ENCODE peak calls at places on chromosomes 2 and 18, in ten cellular contexts. One of them, this sample, is unnamed.

GRCh38 chr2:133004623-133005022 is 334.6 kb upstream of the LYPD1 start:
- DNase-seq in AG04449: no peak
- DNase-seq in AG10803: no peak
- DNase-seq in body of pancreas: no peak
- DNase-seq in coronary artery: no peak
- DNase-seq in GM23338: peak
- DNase-seq in cardiac muscle cell: no peak
- DNase-seq in PC-3: no peak
- DNase-seq in AG09309: no peak
- DNase-seq in cardiac fibroblast: no peak
- DNase-seq in this sample: no peak

GRCh38 chr2:205994344-205994743 is 91.6 kb downstream of the INO80D start:
- DNase-seq in AG04449: no peak
- DNase-seq in AG10803: no peak
- DNase-seq in body of pancreas: no peak
- DNase-seq in coronary artery: no peak
- DNase-seq in GM23338: no peak
- DNase-seq in cardiac muscle cell: no peak
- DNase-seq in PC-3: no peak
- DNase-seq in AG09309: no peak
- DNase-seq in cardiac fibroblast: no peak
- DNase-seq in this sample: no peak

GRCh38 chr2:121838561-121838960 is 83.1 kb downstream of the TSN start:
- DNase-seq in AG04449: no peak
- DNase-seq in AG10803: no peak
- DNase-seq in body of pancreas: no peak
- DNase-seq in coronary artery: no peak
- DNase-seq in GM23338: no peak
- DNase-seq in cardiac muscle cell: no peak
- DNase-seq in PC-3: no peak
- DNase-seq in AG09309: no peak
- DNase-seq in cardiac fibroblast: no peak
- DNase-seq in this sample: no peak

GRCh38 chr2:175742367-175742766 is 259.7 kb downstream of the LNPK start:
- DNase-seq in AG04449: no peak
- DNase-seq in AG10803: peak
- DNase-seq in body of pancreas: no peak
- DNase-seq in coronary artery: no peak
- DNase-seq in GM23338: no peak
- DNase-seq in cardiac muscle cell: no peak
- DNase-seq in PC-3: peak
- DNase-seq in AG09309: peak
- DNase-seq in cardiac fibroblast: no peak
- DNase-seq in this sample: no peak

GRCh38 chr2:8662239-8662879 is 19.5 kb upstream of the ID2 start:
- DNase-seq in AG04449: no peak
- DNase-seq in AG10803: peak
- DNase-seq in body of pancreas: no peak
- DNase-seq in coronary artery: peak
- DNase-seq in GM23338: no peak
- DNase-seq in cardiac muscle cell: peak
- DNase-seq in PC-3: peak
- DNase-seq in AG09309: peak
- DNase-seq in cardiac fibroblast: peak
- DNase-seq in this sample: no peak

GRCh38 chr2:111071480-111072143 is 49.1 kb upstream of the BCL2L11 start:
- DNase-seq in AG04449: peak
- DNase-seq in AG10803: peak
- DNase-seq in body of pancreas: peak
- DNase-seq in coronary artery: no peak
- DNase-seq in GM23338: no peak
- DNase-seq in cardiac muscle cell: peak
- DNase-seq in PC-3: peak
- DNase-seq in AG09309: peak
- DNase-seq in cardiac fibroblast: peak
- DNase-seq in this sample: no peak

GRCh38 chr2:224990717-224991116 is 51.6 kb downstream of the DOCK10 start:
- DNase-seq in AG04449: no peak
- DNase-seq in AG10803: no peak
- DNase-seq in body of pancreas: no peak
- DNase-seq in coronary artery: no peak
- DNase-seq in GM23338: no peak
- DNase-seq in cardiac muscle cell: no peak
- DNase-seq in PC-3: no peak
- DNase-seq in AG09309: no peak
- DNase-seq in cardiac fibroblast: no peak
- DNase-seq in this sample: no peak

GRCh38 chr18:31376477-31376876 is at the start of gene DSG4:
- DNase-seq in AG04449: no peak
- DNase-seq in AG10803: no peak
- DNase-seq in body of pancreas: no peak
- DNase-seq in coronary artery: no peak
- DNase-seq in GM23338: no peak
- DNase-seq in cardiac muscle cell: no peak
- DNase-seq in PC-3: peak
- DNase-seq in AG09309: no peak
- DNase-seq in cardiac fibroblast: no peak
- DNase-seq in this sample: no peak

GRCh38 chr2:240604939-240605716 is 18.6 kb downstream of the CAPN10 start:
- DNase-seq in AG04449: no peak
- DNase-seq in AG10803: no peak
- DNase-seq in body of pancreas: no peak
- DNase-seq in coronary artery: no peak
- DNase-seq in GM23338: no peak
- DNase-seq in cardiac muscle cell: no peak
- DNase-seq in PC-3: no peak
- DNase-seq in AG09309: no peak
- DNase-seq in cardiac fibroblast: no peak
- DNase-seq in this sample: no peak

GRCh38 chr2:179528576-179529069 is 264.0 kb upstream of the SESTD1 start:
- DNase-seq in AG04449: no peak
- DNase-seq in AG10803: no peak
- DNase-seq in body of pancreas: no peak
- DNase-seq in coronary artery: no peak
- DNase-seq in GM23338: no peak
- DNase-seq in cardiac muscle cell: no peak
- DNase-seq in PC-3: no peak
- DNase-seq in AG09309: no peak
- DNase-seq in cardiac fibroblast: no peak
- DNase-seq in this sample: no peak

GRCh38 chr2:44718431-44718830 is 223.1 kb upstream of the SIX3 start:
- DNase-seq in AG04449: no peak
- DNase-seq in AG10803: no peak
- DNase-seq in body of pancreas: no peak
- DNase-seq in coronary artery: no peak
- DNase-seq in GM23338: no peak
- DNase-seq in cardiac muscle cell: no peak
- DNase-seq in PC-3: no peak
- DNase-seq in AG09309: no peak
- DNase-seq in cardiac fibroblast: no peak
- DNase-seq in this sample: no peak

GRCh38 chr2:66508358-66509071 is 73.6 kb downstream of the MEIS1 start:
- DNase-seq in AG04449: no peak
- DNase-seq in AG10803: peak
- DNase-seq in body of pancreas: peak
- DNase-seq in coronary artery: no peak
- DNase-seq in GM23338: peak
- DNase-seq in cardiac muscle cell: no peak
- DNase-seq in PC-3: no peak
- DNase-seq in AG09309: no peak
- DNase-seq in cardiac fibroblast: no peak
- DNase-seq in this sample: no peak

GRCh38 chr18:54734059-54734458 is 94.2 kb upstream of the RAB27B start:
- DNase-seq in AG04449: peak
- DNase-seq in AG10803: peak
- DNase-seq in body of pancreas: peak
- DNase-seq in coronary artery: no peak
- DNase-seq in GM23338: no peak
- DNase-seq in cardiac muscle cell: peak
- DNase-seq in PC-3: peak
- DNase-seq in AG09309: peak
- DNase-seq in cardiac fibroblast: peak
- DNase-seq in this sample: no peak

GRCh38 chr2:33322099-33322498 is 154.3 kb upstream of the RASGRP3 start:
- DNase-seq in AG04449: peak
- DNase-seq in AG10803: peak
- DNase-seq in body of pancreas: peak
- DNase-seq in coronary artery: no peak
- DNase-seq in GM23338: no peak
- DNase-seq in cardiac muscle cell: peak
- DNase-seq in PC-3: no peak
- DNase-seq in AG09309: no peak
- DNase-seq in cardiac fibroblast: peak
- DNase-seq in this sample: no peak

GRCh38 chr2:120885311-120885710 is 149.6 kb downstream of the GLI2 start:
- DNase-seq in AG04449: no peak
- DNase-seq in AG10803: no peak
- DNase-seq in body of pancreas: no peak
- DNase-seq in coronary artery: no peak
- DNase-seq in GM23338: no peak
- DNase-seq in cardiac muscle cell: no peak
- DNase-seq in PC-3: no peak
- DNase-seq in AG09309: no peak
- DNase-seq in cardiac fibroblast: no peak
- DNase-seq in this sample: no peak

GRCh38 chr18:57518533-57518932 is 68.0 kb downstream of the FECH start:
- DNase-seq in AG04449: no peak
- DNase-seq in AG10803: no peak
- DNase-seq in body of pancreas: no peak
- DNase-seq in coronary artery: no peak
- DNase-seq in GM23338: no peak
- DNase-seq in cardiac muscle cell: no peak
- DNase-seq in PC-3: no peak
- DNase-seq in AG09309: no peak
- DNase-seq in cardiac fibroblast: no peak
- DNase-seq in this sample: no peak

GRCh38 chr2:127024769-127025356 is 82.1 kb downstream of the BIN1 start:
- DNase-seq in AG04449: no peak
- DNase-seq in AG10803: no peak
- DNase-seq in body of pancreas: peak
- DNase-seq in coronary artery: no peak
- DNase-seq in GM23338: peak
- DNase-seq in cardiac muscle cell: peak
- DNase-seq in PC-3: no peak
- DNase-seq in AG09309: no peak
- DNase-seq in cardiac fibroblast: peak
- DNase-seq in this sample: no peak
- TF ChIP-seq CTCF in AG04449: peak
- TF ChIP-seq CTCF in AG10803: peak
- TF ChIP-seq CTCF in body of pancreas: peak
- TF ChIP-seq CTCF in coronary artery: no peak
- TF ChIP-seq CTCF in GM23338: no peak
- TF ChIP-seq CTCF in cardiac muscle cell: peak
- TF ChIP-seq CTCF in PC-3: no peak
- TF ChIP-seq CTCF in AG09309: peak
- TF ChIP-seq CTCF in cardiac fibroblast: peak
- TF ChIP-seq CTCF in this sample: no peak

DNA sequence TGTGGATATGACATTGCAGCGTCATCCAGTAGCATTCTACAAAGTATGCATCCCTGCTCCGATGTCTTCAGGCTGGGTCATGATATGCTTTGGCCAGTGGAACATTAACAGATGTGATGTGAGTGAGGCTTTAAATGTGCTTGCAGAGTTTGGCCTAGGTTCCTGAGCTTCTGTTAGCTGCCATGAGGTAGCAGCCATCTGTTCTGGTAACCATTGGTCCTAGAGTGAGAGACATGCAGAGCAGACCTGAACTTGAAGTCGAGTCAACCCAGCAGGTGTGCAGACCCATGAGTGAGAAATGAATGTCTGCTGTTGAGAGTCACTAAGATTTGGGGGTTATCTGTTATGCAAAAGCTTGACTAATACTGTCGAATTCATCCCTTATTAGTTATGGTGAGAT is 73.8 kb upstream of the NABP1 start:
- DNase-seq in AG04449: no peak
- DNase-seq in AG10803: no peak
- DNase-seq in body of pancreas: no peak
- DNase-seq in coronary artery: no peak
- DNase-seq in GM23338: no peak
- DNase-seq in cardiac muscle cell: no peak
- DNase-seq in PC-3: no peak
- DNase-seq in AG09309: no peak
- DNase-seq in cardiac fibroblast: no peak
- DNase-seq in this sample: no peak
- H3K4me3 ChIP-seq in AG04449: no peak
- H3K4me3 ChIP-seq in AG10803: no peak
- H3K4me3 ChIP-seq in body of pancreas: no peak
- H3K4me3 ChIP-seq in coronary artery: no peak
- H3K4me3 ChIP-seq in GM23338: no peak
- H3K4me3 ChIP-seq in cardiac muscle cell: no peak
- H3K4me3 ChIP-seq in PC-3: no peak
- H3K4me3 ChIP-seq in AG09309: no peak
- H3K4me3 ChIP-seq in cardiac fibroblast: no peak
- H3K4me3 ChIP-seq in this sample: no peak

GRCh38 chr18:34077599-34077998 is 147.1 kb downstream of the NOL4 start:
- DNase-seq in AG04449: no peak
- DNase-seq in AG10803: no peak
- DNase-seq in body of pancreas: no peak
- DNase-seq in coronary artery: no peak
- DNase-seq in GM23338: no peak
- DNase-seq in cardiac muscle cell: no peak
- DNase-seq in PC-3: no peak
- DNase-seq in AG09309: no peak
- DNase-seq in cardiac fibroblast: no peak
- DNase-seq in this sample: no peak
- TF ChIP-seq CTCF in AG04449: no peak
- TF ChIP-seq CTCF in AG10803: no peak
- TF ChIP-seq CTCF in body of pancreas: no peak
- TF ChIP-seq CTCF in coronary artery: no peak
- TF ChIP-seq CTCF in GM23338: peak
- TF ChIP-seq CTCF in cardiac muscle cell: no peak
- TF ChIP-seq CTCF in PC-3: no peak
- TF ChIP-seq CTCF in AG09309: no peak
- TF ChIP-seq CTCF in cardiac fibroblast: peak
- TF ChIP-seq CTCF in this sample: no peak

DNA sequence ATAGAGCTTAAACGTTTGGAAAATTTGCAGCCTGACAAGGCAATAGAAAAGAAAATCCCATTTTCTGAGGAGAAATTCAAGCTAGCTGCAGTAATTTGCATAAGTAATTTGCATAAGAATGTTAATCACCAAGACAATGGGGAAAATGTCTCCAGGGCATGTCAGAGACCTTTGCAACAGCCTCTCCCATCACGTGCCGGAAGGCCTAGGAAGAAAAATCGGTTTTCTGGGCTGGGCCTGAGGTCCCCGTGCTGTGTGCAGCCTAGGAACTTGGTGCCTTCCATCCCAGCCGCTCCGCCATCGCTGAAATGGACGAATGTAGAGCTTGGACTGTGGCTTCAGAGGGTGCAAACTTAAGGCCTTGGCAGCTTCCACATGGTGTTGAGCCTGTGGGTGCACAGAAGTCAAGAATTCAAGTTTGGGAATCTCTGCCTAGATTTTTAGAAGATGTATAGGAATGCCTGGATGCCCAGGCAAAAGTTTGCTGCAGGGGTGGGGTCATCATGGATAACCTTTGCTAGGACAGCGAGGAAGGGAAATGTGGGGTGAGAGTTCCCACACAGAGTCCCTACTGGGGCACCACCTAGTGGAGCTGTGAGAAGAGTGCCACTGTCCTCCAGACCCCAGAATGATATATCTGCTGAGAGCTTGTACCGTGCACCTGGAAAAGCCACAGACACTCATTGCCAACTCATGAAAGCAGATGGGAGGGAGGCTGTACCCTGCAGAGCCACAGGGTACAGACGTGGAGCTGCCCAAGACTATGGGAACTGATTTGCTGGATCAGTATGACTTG is 164.6 kb downstream of the GULP1 start:
- DNase-seq in AG04449: no peak
- DNase-seq in AG10803: no peak
- DNase-seq in body of pancreas: no peak
- DNase-seq in coronary artery: no peak
- DNase-seq in GM23338: peak
- DNase-seq in cardiac muscle cell: no peak
- DNase-seq in PC-3: peak
- DNase-seq in AG09309: no peak
- DNase-seq in cardiac fibroblast: no peak
- DNase-seq in this sample: no peak
- H3K4me3 ChIP-seq in AG04449: no peak
- H3K4me3 ChIP-seq in AG10803: no peak
- H3K4me3 ChIP-seq in body of pancreas: no peak
- H3K4me3 ChIP-seq in coronary artery: no peak
- H3K4me3 ChIP-seq in GM23338: no peak
- H3K4me3 ChIP-seq in cardiac muscle cell: no peak
- H3K4me3 ChIP-seq in PC-3: no peak
- H3K4me3 ChIP-seq in AG09309: no peak
- H3K4me3 ChIP-seq in cardiac fibroblast: no peak
- H3K4me3 ChIP-seq in this sample: no peak

This sample was measured in LNCaP clone FGC.